ENCODE peak calls at places on chromosomes 5 and 9, in five cellular contexts. Z is GM06990, L is endothelial cell, N is omental fat pad, C is ovary. Y is an unnamed sample.

GRCh38 chr5:15014809-15015208 is 143.2 kb upstream of the ANKH start:
- DNase-seq in L (no peak), C (no peak), Z (no peak), N (no peak), Y (no peak)

GRCh38 chr5:113162770-113163169 is 186.2 kb downstream of the DCP2 start:
- DNase-seq in Z (no peak), L (no peak), N (peak), C (no peak), Y (no peak)

GRCh38 chr9:128702949-128703615 is 779 bp downstream of the PKN3 start:
- DNase-seq in N (no peak), L (no peak), C (no peak), Z (peak), Y (peak)

GRCh38 chr5:93570294-93571110 is 10.5 kb downstream of the NR2F1-AS1 start:
- DNase-seq in L (no peak), Z (no peak), N (no peak), C (no peak), Y (peak)

GRCh38 chr5:154520861-154521453 is 42.9 kb upstream of the HAND1 start:
- DNase-seq in N (no peak), L (peak), C (no peak), Z (no peak), Y (peak)

GRCh38 chr5:18789216-18789615 is 1155.0 kb downstream of the TAF11L14 start:
- DNase-seq in Z (no peak), L (no peak), N (no peak), C (no peak), Y (no peak)

GRCh38 chr9:82418334-82418733 is 429.8 kb downstream of the SPATA31D1 start:
- DNase-seq in L (no peak), N (no peak), Z (no peak), C (no peak), Y (no peak)

GRCh38 chr5:92019376-92019990 is 636.4 kb upstream of the ARRDC3 start:
- DNase-seq in L (no peak), Z (no peak), N (no peak), C (no peak), Y (no peak)

GRCh38 chr9:100619665-100620064 is 41.8 kb downstream of the CAVIN4 start:
- DNase-seq in L (no peak), N (no peak), Z (no peak), C (no peak), Y (no peak)

GRCh38 chr5:137269297-137269696 is 229.8 kb downstream of the SPOCK1 start:
- DNase-seq in N (no peak), L (no peak), C (no peak), Z (no peak), Y (no peak)

GRCh38 chr9:35605336-35606137 is 475 bp downstream of the TESK1 start:
- DNase-seq in L (peak), C (no peak), Z (peak), N (no peak), Y (peak)

GRCh38 chr5:83031391-83031790 is 45.8 kb downstream of the TMEM167A start:
- DNase-seq in L (no peak), C (no peak), N (no peak), Z (no peak), Y (no peak)

GRCh38 chr5:32520995-32521394 is 64.4 kb upstream of the SUB1 start:
- DNase-seq in C (no peak), N (no peak), Z (no peak), L (no peak), Y (no peak)

GRCh38 chr5:133777951-133778350 is 165.6 kb upstream of the FSTL4 start:
- DNase-seq in C (no peak), N (no peak), L (no peak), Z (no peak), Y (no peak)

GRCh38 chr9:120894404-120895226 is 17.6 kb upstream of the PHF19 start:
- DNase-seq in N (no peak), L (peak), C (peak), Z (no peak), Y (peak)

GRCh38 chr9:130194406-130194932 is 22.3 kb downstream of the NCS1 start:
- DNase-seq in N (no peak), C (no peak), Z (no peak), L (no peak), Y (no peak)

GRCh38 chr9:107890921-107891465 is 401.4 kb upstream of the KLF4 start:
- DNase-seq in C (no peak), L (no peak), Z (no peak), N (no peak), Y (no peak)

GRCh38 chr9:137717776-137718327 is 99.0 kb downstream of the EHMT1 start:
- DNase-seq in L (no peak), C (no peak), Z (no peak), N (no peak), Y (no peak)

GRCh38 chr9:99748690-99749089 is 73.0 kb upstream of the NR4A3 start:
- DNase-seq in N (no peak), L (no peak), C (no peak), Z (no peak), Y (no peak)

GRCh38 chr5:131357739-131358561 is 94.1 kb downstream of the CDC42SE2 start:
- DNase-seq in L (no peak), N (no peak), C (no peak), Z (no peak), Y (no peak)

GRCh38 chr9:6566409-6567139 is 79.0 kb downstream of the GLDC start:
- DNase-seq in Z (peak), C (peak), L (no peak), N (no peak), Y (no peak)

GRCh38 chr9:127875306-127875966 is 2.0 kb downstream of the AK1 start:
- DNase-seq in L (no peak), Z (no peak), C (peak), N (no peak), Y (no peak)

GRCh38 chr9:38227656-38228055 is 158.6 kb upstream of the SHB start:
- DNase-seq in N (no peak), C (no peak), L (no peak), Z (no peak), Y (no peak)

GRCh38 chr5:17234384-17234783 is 17.0 kb downstream of the BASP1 start:
- DNase-seq in C (no peak), N (no peak), L (no peak), Z (no peak), Y (no peak)

GRCh38 chr9:84000186-84000585 is 19.6 kb downstream of the RMI1 start:
- DNase-seq in N (no peak), L (no peak), C (no peak), Z (no peak), Y (no peak)
- TF ChIP-seq CTCF in N (no peak), L (no peak), C (no peak), Z (no peak), Y (no peak)

GRCh38 chr5:126129431-126129830 is 293.8 kb upstream of the GRAMD2B start:
- DNase-seq in Z (no peak), N (no peak), L (no peak), C (no peak), Y (no peak)
- TF ChIP-seq CTCF in Z (no peak), N (no peak), L (no peak), C (no peak), Y (no peak)

GRCh38 chr5:79133121-79133656 is 21.6 kb downstream of the BHMT start:
- DNase-seq in L (no peak), Z (no peak), C (no peak), N (no peak), Y (no peak)
- TF ChIP-seq CTCF in L (peak), Z (no peak), C (peak), N (peak), Y (peak)

DNA sequence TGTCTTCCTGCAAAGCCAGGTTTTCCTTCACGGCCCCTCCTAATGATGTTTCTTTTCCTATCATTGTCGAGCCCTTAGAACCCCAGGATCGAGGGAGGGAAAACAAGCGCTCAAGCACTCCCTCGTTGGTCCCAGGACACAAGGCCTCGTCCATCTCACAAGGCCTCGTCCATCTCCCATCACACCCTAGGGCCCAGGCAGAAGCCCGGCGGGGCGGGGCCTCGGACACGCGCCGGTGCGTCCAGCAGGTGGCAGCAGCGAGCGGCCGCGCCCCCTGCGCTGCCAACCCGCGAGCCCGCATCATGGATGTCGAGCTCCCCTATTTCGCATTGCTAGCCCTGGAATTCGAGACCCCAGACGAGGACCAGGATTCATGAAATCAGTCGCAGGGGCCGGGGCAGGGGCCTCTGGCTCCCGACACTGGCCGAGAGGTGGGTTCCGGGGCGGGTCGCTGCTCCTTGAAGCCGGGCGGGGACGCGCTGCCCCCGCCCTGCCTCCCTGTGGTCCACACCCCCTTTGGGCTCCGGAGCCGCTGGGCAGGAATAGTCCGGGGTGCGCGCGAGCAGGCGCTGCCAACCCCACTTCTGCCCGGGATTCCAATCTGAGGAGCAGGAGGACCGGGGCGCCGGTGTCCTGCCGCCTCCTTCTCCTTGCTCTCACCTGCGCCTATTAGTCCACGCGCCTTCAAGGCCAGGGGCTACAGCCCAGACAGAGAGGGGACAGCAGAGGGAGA is at the start of gene ABLIM3:
- DNase-seq in L (peak), C (peak), N (peak), Z (peak), Y (peak)
- TF ChIP-seq CTCF in L (peak), C (peak), N (no peak), Z (peak), Y (peak)

GRCh38 chr5:127280494-127281220 is 9.9 kb upstream of the MEGF10 start:
- DNase-seq in N (no peak), C (no peak), L (no peak), Z (no peak), Y (no peak)
- TF ChIP-seq CTCF in N (no peak), C (no peak), L (no peak), Z (no peak), Y (no peak)

Y was measured in testis.